ENCODE peak calls at places on chromosomes 16 and 17, in four cellular contexts. P is GM12878, J is K562, W is HepG2. R is an unnamed sample.

GRCh38 chr17:45022655-45023339 is 28.6 kb downstream of the DCAKD start:
- DNase-seq in P (peak; percentile 45), J (no peak), W (no peak), R (no peak)

GRCh38 chr16:7351572-7351971 is 18.9 kb downstream of the RBFOX1 start:
- DNase-seq in P (no peak), J (no peak), W (no peak), R (no peak)

GRCh38 chr17:15928286-15928785 is 16.6 kb upstream of the ADORA2B start:
- DNase-seq in P (no peak), J (no peak), W (no peak), R (no peak)

GRCh38 chr17:80177986-80178590 is 8.3 kb downstream of the CARD14 start:
- DNase-seq in P (no peak), J (no peak), W (no peak), R (no peak)

GRCh38 chr17:31674305-31674704 is 184.7 kb downstream of the COPRS start:
- DNase-seq in P (no peak), J (no peak), W (no peak), R (no peak)

GRCh38 chr17:78107457-78107856 is 21.1 kb downstream of the TMC6 start:
- DNase-seq in P (no peak), J (no peak), W (no peak), R (no peak)

GRCh38 chr16:48734220-48734619 is 124.2 kb upstream of the N4BP1 start:
- DNase-seq in P (no peak), J (no peak), W (no peak), R (no peak)

GRCh38 chr16:2710021-2710710 is 9.9 kb downstream of the PRSS27 start:
- DNase-seq in P (no peak), J (no peak), W (no peak), R (no peak)

GRCh38 chr17:14048169-14048568 is 21.1 kb upstream of the COX10 start:
- DNase-seq in P (no peak), J (peak; percentile 33), W (no peak), R (peak; percentile 70)

GRCh38 chr17:82627827-82628226 is 20.4 kb downstream of the WDR45B start:
- DNase-seq in P (no peak), J (no peak), W (no peak), R (no peak)

DNA sequence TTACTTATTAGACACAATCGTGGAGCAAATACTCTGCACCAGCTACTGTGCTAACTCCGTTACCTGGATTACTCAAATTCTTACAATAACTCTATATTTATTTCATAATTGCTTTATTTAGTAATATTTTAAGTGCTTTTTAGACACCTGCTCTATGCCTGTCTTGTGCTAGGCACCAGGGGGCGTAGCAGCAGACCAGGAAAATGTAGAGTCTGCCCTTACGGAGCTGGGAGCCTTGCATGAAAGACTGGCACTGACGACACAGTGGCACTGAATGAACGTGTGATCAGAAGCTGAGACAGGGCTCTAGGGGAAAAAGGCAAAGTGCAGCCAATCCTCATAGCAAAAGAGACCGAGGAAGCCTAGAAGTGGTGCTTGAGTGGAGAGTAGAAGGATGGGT is 486.5 kb downstream of the CDH13 start:
- DNase-seq in P (no peak), J (peak; percentile 16), W (peak; percentile 10), R (peak; percentile 66)
- TF ChIP-seq CREB1 in P (no peak), J (no peak), W (no peak), R (no peak)

GRCh38 chr16:17298238-17298637 is 172.5 kb downstream of the XYLT1 start:
- DNase-seq in P (no peak), J (no peak), W (no peak), R (no peak)

GRCh38 chr16:17293813-17294558 is 176.8 kb downstream of the XYLT1 start:
- DNase-seq in P (no peak), J (no peak), W (no peak), R (no peak)

GRCh38 chr16:17295948-17296347 is 174.8 kb downstream of the XYLT1 start:
- DNase-seq in P (no peak), J (no peak), W (no peak), R (no peak)

GRCh38 chr16:17296412-17296811 is 174.3 kb downstream of the XYLT1 start:
- DNase-seq in P (no peak), J (no peak), W (no peak), R (no peak)

GRCh38 chr16:17294856-17295255 is 175.9 kb downstream of the XYLT1 start:
- DNase-seq in P (no peak), J (no peak), W (no peak), R (no peak)
- TF ChIP-seq REST in P (no peak), J (no peak), W (no peak), R (no peak)

DNA sequence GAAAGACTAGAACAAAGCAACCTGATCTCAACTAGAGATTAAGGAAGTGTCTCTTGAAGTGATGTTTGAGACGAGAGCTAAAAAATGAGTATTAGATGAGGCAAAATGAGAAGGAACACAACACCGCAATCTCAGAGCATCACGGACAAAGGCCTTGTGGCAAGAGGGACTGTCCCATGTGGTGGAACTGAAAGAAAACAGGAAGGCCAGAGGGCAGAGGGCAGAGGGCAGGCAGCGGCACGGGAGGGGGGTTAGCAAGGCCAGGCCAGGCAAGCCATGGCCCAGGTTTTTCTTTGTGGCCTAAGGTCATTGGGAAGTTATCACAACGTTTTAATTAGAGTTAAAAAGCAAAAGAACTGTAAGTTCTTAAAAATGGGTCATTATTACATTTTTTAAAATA is 22.5 kb downstream of the RPA1 start:
- DNase-seq in P (no peak), J (no peak), W (no peak), R (no peak)
- H3K27me3 ChIP-seq in P (no peaks in the 10 kb centered on the region), J (no peaks in the 10 kb centered on the region), W (no peaks in the 10 kb centered on the region), R (no peaks in the 10 kb centered on the region)

GRCh38 chr16:1580956-1581355 is 30.9 kb downstream of the IFT140 start:
- DNase-seq in P (no peak), J (no peak), W (no peak), R (no peak)
- TF ChIP-seq CREB1 in P (no peak), J (no peak), W (no peak), R (no peak)

GRCh38 chr16:56569971-56570370 is 5.1 kb downstream of the MT4 start:
- DNase-seq in P (no peak), J (no peak), W (no peak), R (no peak)
- TF ChIP-seq REST in P (no peak), J (no peak), W (no peak), R (no peak)

GRCh38 chr16:10881479-10882030 is 4.6 kb downstream of the CIITA start:
- DNase-seq in P (no peak), J (no peak), W (no peak), R (no peak)

GRCh38 chr16:10885246-10885645 is 8.2 kb downstream of the CIITA start:
- DNase-seq in P (no peak), J (no peak), W (no peak), R (no peak)

GRCh38 chr16:10880609-10881452 is 3.8 kb downstream of the CIITA start:
- DNase-seq in P (no peak), J (no peak), W (no peak), R (no peak)

GRCh38 chr16:10879681-10880589 is 2.9 kb downstream of the CIITA start:
- DNase-seq in P (no peak), J (no peak), W (no peak), R (no peak)

GRCh38 chr16:10883004-10883403 is 6.0 kb downstream of the CIITA start:
- DNase-seq in P (no peak), J (no peak), W (no peak), R (peak; percentile 3)
- H3K27me3 ChIP-seq in P (no peaks in the 10 kb centered on the region), J (peaks cover 41% of the 10 kb centered on the region), W (peaks cover 6% of the 10 kb centered on the region), R (peaks cover 35% of the 10 kb centered on the region)

GRCh38 chr17:34647511-34647910 is 68.1 kb downstream of the TMEM132E start:
- DNase-seq in P (no peak), J (peak; percentile 63), W (no peak), R (no peak)
- TF ChIP-seq CREB1 in P (no peak), J (no peak), W (no peak), R (no peak)

DNA sequence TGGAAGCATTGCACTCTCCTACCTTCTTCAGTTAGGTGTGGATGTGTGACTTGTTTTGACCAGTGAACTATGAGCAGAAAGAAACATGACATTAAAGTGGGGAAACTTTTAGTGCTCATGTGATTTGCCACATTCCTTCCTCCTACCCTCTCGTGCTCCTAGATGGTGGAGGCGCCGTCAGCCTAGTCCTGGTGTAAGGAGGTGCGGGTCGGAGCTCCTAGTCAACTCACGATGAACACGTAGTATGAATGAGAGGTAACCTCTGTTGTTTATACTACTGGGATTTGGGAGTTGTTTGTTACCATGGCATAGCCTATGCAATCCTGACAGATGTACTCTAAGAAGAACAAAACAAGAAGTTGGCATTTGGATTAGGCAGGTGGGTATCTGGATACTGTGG is 47.4 kb downstream of the KSR1 start:
- DNase-seq in P (no peak), J (no peak), W (no peak), R (no peak)
- TF ChIP-seq REST in P (no peak), J (no peak), W (no peak), R (no peak)

DNA sequence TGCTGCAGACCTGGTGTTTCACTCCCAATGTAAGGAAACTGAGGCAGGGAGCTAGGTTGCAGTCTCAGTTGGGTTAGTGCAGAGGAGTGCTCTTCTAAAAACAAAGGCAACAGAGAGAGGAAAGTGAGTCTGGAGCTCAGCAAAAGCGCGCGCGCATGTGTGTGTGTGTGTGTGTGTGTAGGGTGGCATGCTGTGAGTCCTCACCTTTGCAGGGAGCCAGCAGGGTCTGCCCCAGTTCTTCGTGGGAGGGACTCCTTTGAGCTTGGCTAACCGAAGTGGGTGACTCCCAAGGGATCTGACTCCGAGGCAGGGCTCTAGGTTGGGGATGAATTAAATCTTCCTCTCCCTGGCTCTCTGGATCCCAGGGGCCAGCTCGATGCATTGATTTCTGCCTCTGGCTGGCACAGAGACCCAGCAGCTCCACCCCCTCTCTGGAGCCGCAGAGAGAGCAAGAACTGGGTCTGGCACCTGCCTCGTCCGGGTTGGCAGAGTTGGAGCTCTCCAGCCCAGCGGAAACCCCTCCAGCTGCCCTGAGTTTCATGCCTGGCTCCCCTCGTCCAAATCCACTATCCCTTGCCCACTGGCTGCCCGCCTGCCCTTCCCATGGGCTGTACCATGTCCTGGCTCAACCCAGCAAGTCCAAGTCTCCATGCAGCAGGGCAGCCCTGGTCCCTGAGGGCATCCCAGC is 1.3 kb upstream of the BTBD17 start:
- DNase-seq in P (no peak), J (no peak), W (no peak), R (no peak)
- H3K27me3 ChIP-seq in P (peaks cover 2% of the 10 kb centered on the region), J (peaks cover 64% of the 10 kb centered on the region), W (peaks cover 4% of the 10 kb centered on the region), R (peaks cover 3% of the 10 kb centered on the region)